ENCODE peak calls at places on chromosomes 4 and X, in ten cellular contexts. J is hepatocyte, Q is HFF-Myc, S is fibroblast of mammary gland, H is osteoblast, W is kidney, K is astrocyte, A is PC-3, I is sigmoid colon, X is upper lobe of left lung. B is an unnamed sample.
A peak's percentile ranks its signal among the peaks of the same experiment; 100 is the strongest.

GRCh38 chrX:115233497-115234219 is at the start of gene LRCH2:
- DNase-seq in K (peak; percentile 12), Q (no peak), S (peak; percentile 37), J (peak; percentile 76), X (peak; percentile 40), W (peak; percentile 76), I (peak; percentile 66), H (no peak), A (no peak), B (peak; percentile 21)

GRCh38 chr4:5925419-5926187 is 32.7 kb upstream of the CRMP1 start:
- DNase-seq in S (no peak), H (no peak), Q (no peak), X (no peak), I (no peak), W (peak; percentile 48), K (no peak), J (no peak), A (no peak), B (no peak)

GRCh38 chrX:151973851-151974335 is 583 bp downstream of the GABRE start:
- DNase-seq in A (no peak), Q (no peak), X (peak; percentile 44), J (peak; percentile 11), S (no peak), I (no peak), K (no peak), H (peak; percentile 76), W (peak; percentile 70), B (peak; percentile 43)

GRCh38 chr4:81465668-81466357 is 5.9 kb downstream of the RASGEF1B start:
- DNase-seq in K (no peak), A (no peak), W (no peak), J (no peak), I (no peak), S (no peak), Q (no peak), X (no peak), H (no peak), B (no peak)

GRCh38 chr4:20995591-20995990 is 295.3 kb downstream of the PACRGL start:
- DNase-seq in X (no peak), W (no peak), A (no peak), J (no peak), H (no peak), S (no peak), K (no peak), Q (no peak), I (no peak), B (no peak)

GRCh38 chr4:15493411-15493810 is 23.7 kb downstream of the CC2D2A start:
- DNase-seq in W (no peak), S (peak; percentile 11), H (no peak), A (no peak), Q (no peak), X (no peak), K (no peak), I (no peak), J (no peak), B (no peak)

GRCh38 chr4:124173892-124174291 is 538.6 kb downstream of the ANKRD50 start:
- DNase-seq in J (no peak), W (no peak), Q (no peak), A (no peak), I (no peak), H (no peak), X (no peak), S (peak; percentile 47), K (no peak), B (peak; percentile 1)

GRCh38 chr4:108361886-108362285 is 193.2 kb upstream of the LEF1 start:
- DNase-seq in Q (no peak), S (no peak), K (peak; percentile 22), A (no peak), J (no peak), I (no peak), W (no peak), H (no peak), X (no peak), B (no peak)

GRCh38 chrX:17038681-17039161 is 92.3 kb downstream of the REPS2 start:
- DNase-seq in I (peak; percentile 81), S (peak; percentile 83), W (no peak), Q (peak; percentile 67), K (peak; percentile 92), H (no peak), A (no peak), J (no peak), X (peak; percentile 23), B (peak; percentile 77)

GRCh38 chr4:151573945-151574344 is 165.0 kb downstream of the FHIP1A start:
- DNase-seq in W (no peak), K (no peak), H (peak; percentile 3), I (no peak), S (peak; percentile 52), Q (peak; percentile 10), A (peak; percentile 61), J (peak; percentile 17), X (peak; percentile 39), B (no peak)

GRCh38 chr4:124529131-124529530 is 183.4 kb downstream of the ANKRD50 start:
- DNase-seq in W (no peak), J (no peak), H (no peak), S (peak; percentile 27), X (no peak), K (no peak), I (no peak), Q (no peak), A (no peak), B (peak; percentile 41)

GRCh38 chr4:103424853-103425252 is 226.7 kb upstream of the CENPE start:
- DNase-seq in I (no peak), S (peak; percentile 19), A (peak; percentile 74), K (no peak), J (peak; percentile 33), X (peak; percentile 24), Q (no peak), H (no peak), W (no peak), B (peak; percentile 0)

GRCh38 chr4:7680106-7680505 is 245.4 kb upstream of the PSAPL1 start:
- DNase-seq in H (peak; percentile 62), W (no peak), K (no peak), I (no peak), X (no peak), Q (no peak), S (no peak), J (no peak), A (no peak), B (no peak)

GRCh38 chrX:154436597-154437397 is at the start of gene GDI1:
- DNase-seq in A (peak; percentile 33), H (peak; percentile 97), I (peak; percentile 82), S (peak; percentile 15), K (peak; percentile 18), W (peak; percentile 75), J (peak; percentile 61), X (peak; percentile 45), Q (no peak), B (peak; percentile 62)

GRCh38 chr4:57080781-57081650 is 29.2 kb downstream of the IGFBP7 start:
- DNase-seq in X (no peak), J (peak; percentile 37), W (peak; percentile 82), Q (peak; percentile 91), H (peak; percentile 21), I (no peak), K (peak; percentile 100), A (peak; percentile 69), S (peak; percentile 85), B (peak; percentile 96)

GRCh38 chrX:139831689-139832456 is 101.0 kb downstream of the ATP11C start:
- DNase-seq in J (peak; percentile 17), K (peak; percentile 56), H (peak; percentile 53), I (no peak), X (no peak), W (no peak), A (peak; percentile 67), S (peak; percentile 75), Q (peak; percentile 54), B (peak; percentile 68)

GRCh38 chr4:3310301-3311094 is 17.7 kb downstream of the RGS12 start:
- DNase-seq in H (peak; percentile 26), J (no peak), X (no peak), A (no peak), K (no peak), S (no peak), W (peak; percentile 61), Q (no peak), I (no peak), B (no peak)

GRCh38 chr4:2281575-2282343 is 19.9 kb upstream of the MXD4 start:
- DNase-seq in K (no peak), S (no peak), H (no peak), X (peak; percentile 47), A (no peak), W (peak; percentile 62), I (no peak), J (no peak), Q (no peak), B (no peak)
- H3K4me3 ChIP-seq in K (no peak overlapping the region), S (no peak overlapping the region), H (no peak overlapping the region), X (no peak overlapping the region), A (no peak overlapping the region), W (no peak overlapping the region), I (no peak overlapping the region), J (no peak overlapping the region), Q (no peak overlapping the region), B (no peak overlapping the region)

GRCh38 chrX:78199851-78200250 is 60.4 kb upstream of the TAF9B start:
- DNase-seq in W (no peak), A (peak; percentile 67), H (no peak), Q (peak; percentile 4), S (peak; percentile 18), X (no peak), I (no peak), K (no peak), J (peak; percentile 16), B (peak; percentile 1)
- TF ChIP-seq CTCF in W (peak; percentile 20), A (peak; percentile 61), H (peak; percentile 29), Q (peak; percentile 16), S (peak; percentile 27), X (no peak), I (no peak), K (no peak), J (peak; percentile 13), B (peak; percentile 13)

DNA sequence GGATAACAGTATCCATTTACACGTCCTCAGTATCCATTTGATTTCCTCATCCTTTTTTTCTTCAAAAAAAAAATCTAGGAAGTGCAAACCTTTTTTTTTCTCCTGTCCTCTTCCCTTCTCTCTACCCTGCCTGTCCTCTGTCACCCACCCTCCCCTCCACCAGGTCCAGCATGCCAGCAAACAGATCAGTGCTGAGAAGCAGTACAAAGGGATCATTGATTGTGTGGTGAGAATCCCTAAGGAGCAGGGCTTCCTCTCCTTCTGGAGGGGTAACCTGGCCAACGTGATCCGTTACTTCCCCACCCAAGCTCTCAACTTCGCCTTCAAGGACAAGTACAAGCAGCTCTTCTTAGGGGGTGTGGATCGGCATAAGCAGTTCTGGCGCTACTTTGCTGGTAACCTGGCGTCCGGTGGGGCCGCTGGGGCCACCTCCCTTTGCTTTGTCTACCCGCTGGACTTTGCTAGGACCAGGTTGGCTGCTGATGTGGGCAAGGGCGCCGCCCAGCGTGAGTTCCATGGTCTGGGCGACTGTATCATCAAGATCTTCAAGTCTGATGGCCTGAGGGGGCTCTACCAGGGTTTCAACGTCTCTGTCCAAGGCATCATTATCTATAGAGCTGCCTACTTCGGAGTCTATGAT is 1.7 kb downstream of the SLC25A4 start:
- DNase-seq in H (no peak), I (no peak), W (no peak), Q (no peak), S (no peak), K (no peak), J (no peak), X (no peak), A (no peak), B (no peak)
- H3K4me3 ChIP-seq in H (peak overlapping the region; percentile 80), I (peak overlapping the region; percentile 60), W (peak overlapping the region; percentile 81), Q (no peak overlapping the region), S (no peak overlapping the region), K (no peak overlapping the region), J (no peak overlapping the region), X (no peak overlapping the region), A (peak overlapping the region; percentile 83), B (no peak overlapping the region)

DNA sequence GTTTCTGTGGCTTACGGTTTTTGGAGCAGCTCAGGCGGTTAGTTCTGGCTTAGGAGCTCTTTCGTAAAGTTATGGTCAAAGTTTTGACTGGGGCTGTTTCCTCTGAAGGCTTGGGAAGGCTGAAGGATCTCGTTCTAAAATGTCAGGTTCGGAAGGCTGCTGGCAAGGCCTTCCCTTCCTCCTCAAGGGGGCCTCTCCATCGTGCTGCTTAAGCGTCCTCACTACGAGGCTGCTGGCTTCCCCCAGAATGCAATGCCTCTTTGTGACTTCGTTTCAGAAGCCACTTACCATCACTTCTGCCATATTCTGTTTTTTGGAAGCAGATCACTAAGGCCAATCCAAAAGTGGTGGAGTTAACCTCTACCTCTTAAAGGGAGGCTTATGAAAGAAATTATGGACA is 1196.4 kb upstream of the TENM3 start:
- DNase-seq in I (no peak), A (no peak), S (no peak), K (no peak), H (peak; percentile 8), X (no peak), J (no peak), W (no peak), Q (no peak), B (no peak)
- TF ChIP-seq CTCF in I (no peak), A (no peak), S (no peak), K (no peak), H (no peak), X (no peak), J (no peak), W (no peak), Q (no peak), B (no peak)